ENCODE peak calls at places on chromosomes 1 and 21, in seven cellular contexts. G is IMR-90, Y is MM.1S, L is Peyer's patch, O is body of pancreas, Q is tibial artery, F is H9. V is an unnamed sample.

GRCh38 chr1:12467570-12468286 is 150.3 kb downstream of the DHRS3 start:
- DNase-seq in G (no peak), Y (no peak), L (no peak), O (no peak), Q (no peak), F (no peak), V (no peak)

GRCh38 chr1:67682659-67683197 is 2.3 kb upstream of the GADD45A start:
- DNase-seq in G (peak; percentile 94), Y (no peak), L (no peak), O (no peak), Q (no peak), F (no peak), V (no peak)

GRCh38 chr1:241635556-241636179 is 4.5 kb downstream of the CHML start:
- DNase-seq in G (no peak), Y (no peak), L (peak; percentile 32), O (no peak), Q (no peak), F (no peak), V (no peak)

GRCh38 chr1:156191292-156191954 is 2.5 kb upstream of the SLC25A44 start:
- DNase-seq in G (no peak), Y (no peak), L (no peak), O (no peak), Q (no peak), F (no peak), V (no peak)

GRCh38 chr21:37974081-37974480 is 57.8 kb upstream of the KCNJ6 start:
- DNase-seq in G (peak; percentile 1), Y (no peak), L (no peak), O (no peak), Q (no peak), F (no peak), V (no peak)

GRCh38 chr1:200334661-200335256 is 75.1 kb downstream of the ZNF281 start:
- DNase-seq in G (no peak), Y (no peak), L (no peak), O (no peak), Q (no peak), F (no peak), V (no peak)

GRCh38 chr1:1941211-1941841 is 22.2 kb upstream of the TMEM52 start:
- DNase-seq in G (no peak), Y (no peak), L (no peak), O (no peak), Q (no peak), F (no peak), V (no peak)

GRCh38 chr1:221998186-221998612 is 256.3 kb upstream of the DUSP10 start:
- DNase-seq in G (peak; percentile 49), Y (no peak), L (no peak), O (no peak), Q (no peak), F (no peak), V (no peak)

GRCh38 chr1:170562644-170563338 is 30.8 kb downstream of the GORAB start:
- DNase-seq in G (peak; percentile 87), Y (no peak), L (no peak), O (peak; percentile 42), Q (peak; percentile 83), F (peak; percentile 61), V (no peak)

GRCh38 chr1:31413405-31414005 is 492 bp downstream of the SERINC2 start:
- DNase-seq in G (no peak), Y (peak; percentile 19), L (peak; percentile 47), O (peak; percentile 90), Q (peak; percentile 79), F (no peak), V (peak; percentile 39)

GRCh38 chr1:3992103-3992556 is 92.1 kb upstream of the C1orf174 start:
- DNase-seq in G (peak; percentile 1), Y (no peak), L (no peak), O (no peak), Q (peak; percentile 25), F (no peak), V (no peak)

GRCh38 chr1:212218911-212219310 is 66.3 kb upstream of the PPP2R5A start:
- DNase-seq in G (peak; percentile 89), Y (peak; percentile 60), L (no peak), O (no peak), Q (no peak), F (no peak), V (no peak)

GRCh38 chr1:13754510-13755103 is 54.6 kb downstream of the PRDM2 start:
- DNase-seq in G (peak; percentile 29), Y (no peak), L (no peak), O (no peak), Q (no peak), F (no peak), V (no peak)

GRCh38 chr1:30743584-30744059 is 14.0 kb downstream of the LAPTM5 start:
- DNase-seq in G (no peak), Y (peak; percentile 96), L (peak; percentile 86), O (no peak), Q (no peak), F (no peak), V (no peak)

GRCh38 chr1:110708968-110709367 is 34.2 kb upstream of the KCNA3 start:
- DNase-seq in G (no peak), Y (no peak), L (no peak), O (no peak), Q (no peak), F (no peak), V (no peak)

GRCh38 chr1:152884966-152885624 is 7.0 kb downstream of the SMCP start:
- DNase-seq in G (no peak), Y (no peak), L (no peak), O (no peak), Q (no peak), F (no peak), V (no peak)

GRCh38 chr1:240803151-240803550 is 191.2 kb upstream of the GREM2 start:
- DNase-seq in G (peak; percentile 79), Y (no peak), L (no peak), O (no peak), Q (no peak), F (no peak), V (no peak)

GRCh38 chr1:233387585-233387984 is 60.1 kb downstream of the MAP3K21 start:
- DNase-seq in G (no peak), Y (no peak), L (no peak), O (no peak), Q (no peak), F (no peak), V (no peak)

GRCh38 chr1:222991177-222991576 is 151.9 kb downstream of the TLR5 start:
- DNase-seq in G (no peak), Y (no peak), L (no peak), O (no peak), Q (no peak), F (no peak), V (no peak)

GRCh38 chr1:16032388-16033100 is 10.7 kb downstream of the CLCNKA start:
- DNase-seq in G (peak; percentile 79), Y (peak; percentile 60), L (peak; percentile 63), O (peak; percentile 87), Q (peak; percentile 92), F (peak; percentile 98), V (peak; percentile 86)

GRCh38 chr1:206923009-206923960 is 1.5 kb upstream of the FCMR start:
- DNase-seq in G (no peak), Y (peak; percentile 94), L (peak; percentile 95), O (no peak), Q (no peak), F (no peak), V (no peak)

GRCh38 chr1:18662286-18662639 is 31.6 kb downstream of the PAX7 start:
- DNase-seq in G (no peak), Y (no peak), L (no peak), O (no peak), Q (no peak), F (no peak), V (no peak)
- H3K4me1 ChIP-seq in G (no peaks in the 10 kb centered on the region), Y (no peaks in the 10 kb centered on the region), L (no peaks in the 10 kb centered on the region), O (peaks cover 10% of the 10 kb centered on the region), Q (no peaks in the 10 kb centered on the region), F (no peaks in the 10 kb centered on the region), V (no peaks in the 10 kb centered on the region)

DNA sequence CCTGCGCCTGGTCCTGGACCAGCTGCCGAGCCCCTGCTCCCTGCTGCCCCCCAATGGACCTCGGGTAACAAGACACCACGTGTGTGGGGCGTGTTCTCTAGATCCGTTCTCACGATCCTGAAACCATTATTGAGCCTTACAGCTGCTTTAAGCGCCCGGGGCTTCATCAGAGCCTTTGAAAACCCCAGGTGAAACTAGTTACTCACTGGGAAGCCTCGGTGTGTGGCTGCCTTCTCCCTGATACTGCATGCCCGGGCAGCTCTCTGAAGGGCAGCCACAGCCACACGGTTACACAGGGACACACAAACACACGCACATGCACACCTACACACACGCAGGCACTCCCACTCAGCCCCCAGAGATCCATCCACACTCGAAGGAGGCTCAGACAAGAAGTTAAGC is 5.3 kb downstream of the HES2 start:
- DNase-seq in G (peak; percentile 50), Y (peak; percentile 89), L (no peak), O (peak; percentile 33), Q (no peak), F (peak; percentile 88), V (peak; percentile 42)
- H3K27me3 ChIP-seq in G (peaks cover 47% of the 10 kb centered on the region), Y (peaks cover 72% of the 10 kb centered on the region), L (no peaks in the 10 kb centered on the region), O (peaks cover 24% of the 10 kb centered on the region), Q (peaks cover 92% of the 10 kb centered on the region), F (peaks cover 38% of the 10 kb centered on the region), V (peaks cover 2% of the 10 kb centered on the region)

GRCh38 chr1:209873067-209873810 is 45.5 kb downstream of the UTP25 start:
- DNase-seq in G (peak; percentile 27), Y (no peak), L (no peak), O (no peak), Q (no peak), F (no peak), V (no peak)

GRCh38 chr1:209877109-209877764 is 49.5 kb downstream of the UTP25 start:
- DNase-seq in G (no peak), Y (no peak), L (no peak), O (no peak), Q (no peak), F (no peak), V (no peak)

GRCh38 chr1:209879539-209879938 is 51.8 kb downstream of the UTP25 start:
- DNase-seq in G (no peak), Y (no peak), L (no peak), O (no peak), Q (no peak), F (no peak), V (no peak)

GRCh38 chr1:209876091-209876800 is 48.5 kb downstream of the UTP25 start:
- DNase-seq in G (no peak), Y (no peak), L (no peak), O (no peak), Q (no peak), F (no peak), V (no peak)

DNA sequence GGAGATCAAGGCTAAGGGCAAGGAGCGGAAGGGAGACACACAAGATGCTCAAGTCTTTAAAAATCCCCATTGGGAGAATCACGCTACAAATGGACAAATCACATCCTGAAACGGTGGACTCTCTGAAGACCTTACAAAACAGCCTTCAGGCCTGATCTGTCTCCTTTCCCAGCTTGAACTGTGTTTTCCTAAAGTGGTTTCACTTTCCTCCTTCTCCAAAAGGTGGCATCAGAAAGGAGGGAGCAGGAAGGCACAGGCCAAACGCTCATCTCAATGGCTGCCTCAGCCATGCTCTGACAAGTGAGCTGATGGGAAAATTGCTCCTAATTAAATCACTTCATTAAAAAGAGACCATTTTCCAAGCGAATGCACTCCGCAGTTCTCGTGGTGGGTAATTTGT is 47.7 kb downstream of the UTP25 start:
- DNase-seq in G (peak; percentile 67), Y (no peak), L (no peak), O (no peak), Q (no peak), F (peak; percentile 60), V (no peak)
- TF ChIP-seq CTCF in G (peak; percentile 63), Y (no peak), L (no peak), O (no peak), Q (no peak), F (peak; percentile 64), V (peak; percentile 24)

DNA sequence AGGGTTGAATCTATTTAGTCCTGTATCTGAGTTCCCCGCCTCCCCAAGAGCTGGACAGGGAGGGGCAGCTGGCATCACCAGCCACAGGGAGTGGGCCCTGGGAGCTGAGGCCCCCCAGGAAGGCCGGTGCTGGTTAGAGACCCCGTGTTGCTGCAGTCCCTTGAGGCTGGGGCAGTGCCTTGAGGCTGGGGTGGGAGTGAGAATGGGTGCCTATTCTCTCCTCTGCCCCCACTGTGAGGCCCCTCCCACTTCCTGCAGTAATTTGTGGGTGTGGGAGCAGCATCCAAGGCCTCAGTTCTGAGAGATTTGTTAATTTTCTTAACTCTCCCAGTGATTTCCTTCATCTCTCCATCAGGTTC is 2.5 kb upstream of the TRAPPC3 start:
- DNase-seq in G (no peak), Y (peak; percentile 24), L (peak; percentile 81), O (no peak), Q (no peak), F (no peak), V (no peak)
- H3K4me1 ChIP-seq in G (peaks cover 22% of the 10 kb centered on the region), Y (peaks cover 22% of the 10 kb centered on the region), L (peaks cover 34% of the 10 kb centered on the region), O (peaks cover 47% of the 10 kb centered on the region), Q (peaks cover 34% of the 10 kb centered on the region), F (no peaks in the 10 kb centered on the region), V (peaks cover 16% of the 10 kb centered on the region)